ENCODE peak calls at places on chromosomes 6 and 20, in four cellular contexts. G, I, S and T are unnamed samples.

GRCh38 chr6:38185244-38185643 is 365.7 kb downstream of the ZFAND3 start:
- DNase-seq in G (no peak), I (no peak), S (no peak), T (no peak)

GRCh38 chr6:20630617-20631448 is 96.6 kb downstream of the CDKAL1 start:
- DNase-seq in G (no peak), I (no peak), S (no peak), T (no peak)

GRCh38 chr6:103729658-103730057 is 1130.1 kb downstream of the HACE1 start:
- DNase-seq in G (no peak), I (no peak), S (no peak), T (no peak)

GRCh38 chr6:10890151-10890550 is 3.3 kb downstream of the SYCP2L start:
- DNase-seq in G (no peak), I (no peak), S (no peak), T (no peak)

GRCh38 chr20:19682249-19682648 is 75.8 kb upstream of the RIN2 start:
- DNase-seq in G (no peak), I (no peak), S (no peak), T (no peak)

GRCh38 chr6:166855416-166855815 is 100.9 kb downstream of the RNASET2 start:
- DNase-seq in G (no peak), I (no peak), S (no peak), T (no peak)

GRCh38 chr20:19176483-19176882 is 36.0 kb upstream of the SLC24A3 start:
- DNase-seq in G (no peak), I (no peak), S (peak), T (no peak)

GRCh38 chr6:134447883-134448387 is 130.0 kb upstream of the SGK1 start:
- DNase-seq in G (no peak), I (no peak), S (no peak), T (no peak)

GRCh38 chr20:62439218-62439617 is 11.9 kb upstream of the RBBP8NL start:
- DNase-seq in G (peak), I (no peak), S (no peak), T (no peak)

GRCh38 chr6:56399250-56399671 is 151.9 kb upstream of the COL21A1 start:
- DNase-seq in G (no peak), I (no peak), S (peak), T (no peak)

GRCh38 chr20:46657137-46657536 is 5.9 kb upstream of the SLC13A3 start:
- DNase-seq in G (no peak), I (no peak), S (no peak), T (no peak)

GRCh38 chr6:108916026-108916689 is 67.9 kb downstream of the ARMC2 start:
- DNase-seq in G (no peak), I (no peak), S (no peak), T (no peak)

GRCh38 chr6:135451617-135452190 is 45.8 kb downstream of the AHI1 start:
- DNase-seq in G (peak), I (no peak), S (no peak), T (no peak)

GRCh38 chr20:37907677-37908397 is 4.9 kb downstream of the VSTM2L start:
- DNase-seq in G (no peak), I (no peak), S (peak), T (no peak)

GRCh38 chr20:1536893-1537730 is 20.4 kb downstream of the SIRPD start:
- DNase-seq in G (no peak), I (no peak), S (no peak), T (no peak)

GRCh38 chr6:30483677-30484279 is 5.5 kb upstream of the HLA-E start:
- DNase-seq in G (peak), I (peak), S (no peak), T (no peak)

GRCh38 chr6:24307881-24308280 is 50.0 kb downstream of the DCDC2 start:
- DNase-seq in G (no peak), I (no peak), S (no peak), T (no peak)

GRCh38 chr6:15952231-15953151 is 176.4 kb upstream of the MYLIP start:
- DNase-seq in G (no peak), I (no peak), S (no peak), T (no peak)

GRCh38 chr20:62895539-62895938 is 30.8 kb downstream of the DIDO1 start:
- DNase-seq in G (no peak), I (no peak), S (no peak), T (no peak)

GRCh38 chr20:44637490-44638372 is 13.8 kb downstream of the ADA start:
- DNase-seq in G (no peak), I (no peak), S (no peak), T (no peak)

GRCh38 chr6:90177544-90178293 is 118.9 kb downstream of the BACH2 start:
- DNase-seq in G (no peak), I (no peak), S (no peak), T (no peak)

GRCh38 chr20:24993337-24994185 is 1.0 kb upstream of the APMAP start:
- DNase-seq in G (peak), I (no peak), S (peak), T (no peak)

GRCh38 chr6:123009101-123009500 is 13.1 kb downstream of the CLVS2 start:
- DNase-seq in G (no peak), I (no peak), S (no peak), T (no peak)

GRCh38 chr20:56440346-56441007 is 27.9 kb upstream of the RTF2 start:
- DNase-seq in G (no peak), I (no peak), S (no peak), T (no peak)

GRCh38 chr6:89987830-89988229 is 93.6 kb downstream of the GJA10 start:
- DNase-seq in G (no peak), I (no peak), S (no peak), T (no peak)

GRCh38 chr20:34069341-34070078 is 42.5 kb downstream of the EIF2S2 start:
- DNase-seq in G (peak), I (peak), S (peak), T (peak)

GRCh38 chr6:161011509-161012480 is 20.2 kb downstream of the MAP3K4 start:
- DNase-seq in G (no peak), I (no peak), S (peak), T (no peak)
- H3K27ac ChIP-seq in G (no peak), I (no peak), S (peak), T (peak)

GRCh38 chr6:14819840-14820420 is 425.9 kb upstream of the JARID2 start:
- DNase-seq in G (no peak), I (no peak), S (no peak), T (no peak)
- H3K27ac ChIP-seq in G (no peak), I (no peak), S (no peak), T (no peak)

DNA sequence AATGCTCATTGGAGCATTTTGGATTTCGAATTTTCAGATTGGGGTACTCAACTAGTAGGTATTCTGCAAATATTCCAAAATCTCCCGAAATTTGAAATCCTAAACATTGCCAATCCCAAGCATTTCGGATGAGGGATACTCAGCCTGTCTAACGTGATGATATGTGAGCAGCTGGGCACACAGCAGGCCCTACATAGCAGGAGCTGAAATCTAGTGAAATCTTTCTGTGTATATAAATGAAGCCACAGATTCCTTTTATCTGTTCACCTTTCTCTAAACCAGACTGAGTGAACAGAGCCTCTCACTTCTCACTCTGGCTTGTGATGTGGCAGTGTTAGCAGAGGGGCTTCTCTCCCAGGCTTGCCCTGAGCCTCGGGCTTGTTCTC is 17.8 kb downstream of the STX16 start:
- DNase-seq in G (peak), I (no peak), S (no peak), T (no peak)
- H3K27ac ChIP-seq in G (peak), I (no peak), S (peak), T (no peak)

GRCh38 chr6:127561660-127562059 is 15.3 kb upstream of the C6orf58 start:
- DNase-seq in G (no peak), I (no peak), S (no peak), T (no peak)

GRCh38 chr6:127566671-127567070 is 10.3 kb upstream of the C6orf58 start:
- DNase-seq in G (no peak), I (no peak), S (no peak), T (no peak)

GRCh38 chr6:127567476-127567875 is 9.5 kb upstream of the C6orf58 start:
- DNase-seq in G (no peak), I (no peak), S (no peak), T (no peak)

GRCh38 chr6:127564761-127565160 is 12.2 kb upstream of the C6orf58 start:
- DNase-seq in G (no peak), I (no peak), S (no peak), T (no peak)

DNA sequence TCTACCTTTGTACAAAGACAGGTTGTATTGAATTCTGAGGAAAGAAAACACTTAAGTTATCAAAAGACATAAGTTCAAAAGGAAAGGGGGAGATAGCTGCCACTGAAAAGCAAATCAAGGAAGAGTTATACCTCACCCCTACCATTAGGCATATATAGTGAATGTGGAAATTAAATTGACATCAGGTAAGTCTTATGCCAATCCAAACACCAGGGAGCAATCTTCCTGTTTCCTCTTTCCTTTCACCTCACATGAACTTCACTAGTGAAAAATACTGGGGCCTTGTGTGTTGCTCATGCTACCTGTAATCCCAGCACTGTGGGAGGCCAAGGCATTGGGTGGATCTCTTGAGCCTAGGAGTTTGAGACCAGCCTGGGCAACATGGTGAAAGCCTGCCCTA is 10.9 kb upstream of the C6orf58 start:
- DNase-seq in G (no peak), I (no peak), S (no peak), T (no peak)
- H3K27ac ChIP-seq in G (no peak), I (no peak), S (no peak), T (no peak)

DNA sequence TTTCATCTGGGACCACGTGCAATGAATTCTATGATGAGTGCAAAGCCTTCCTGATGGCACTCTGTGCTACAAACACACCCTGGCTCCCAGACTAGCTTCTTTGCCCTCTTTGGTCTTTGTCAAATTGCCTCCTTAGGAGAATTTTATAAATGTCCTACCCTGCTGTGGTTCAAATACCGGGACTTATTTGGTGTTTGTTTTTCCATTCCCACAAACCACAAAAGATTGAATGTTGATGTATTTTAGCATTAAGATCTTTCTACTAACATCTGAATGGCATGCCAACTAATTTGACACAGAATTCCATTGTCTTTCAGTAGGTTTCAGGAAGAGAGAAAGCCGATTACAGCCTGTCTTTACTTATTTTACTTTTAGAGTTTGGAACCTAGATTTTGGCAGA is 424.2 kb upstream of the SLC35B3 start:
- DNase-seq in G (no peak), I (no peak), S (no peak), T (no peak)
- H3K27ac ChIP-seq in G (no peak), I (no peak), S (no peak), T (no peak)

GRCh38 chr6:85677243-85677956 is 34.7 kb upstream of the SYNCRIP start:
- DNase-seq in G (peak), I (no peak), S (no peak), T (no peak)
- H3K27ac ChIP-seq in G (peak), I (no peak), S (no peak), T (no peak)

GRCh38 chr6:36769161-36769675 is 70.0 kb downstream of the CPNE5 start:
- DNase-seq in G (no peak), I (no peak), S (peak), T (no peak)
- H3K27ac ChIP-seq in G (no peak), I (no peak), S (no peak), T (no peak)